ENCODE peak calls at places on chromosomes 11 and 22, in nine cellular contexts. F, C, M, H, N, L, U, S and Z are unnamed samples.

GRCh38 chr11:72230764-72231365 is 6.3 kb downstream of the INPPL1 start:
- DNase-seq in F (no peak), S (no peak), N (no peak), C (no peak), H (no peak), M (no peak), U (no peak), L (no peak), Z (no peak)

GRCh38 chr11:34192481-34193401 is 87.3 kb downstream of the NAT10 start:
- DNase-seq in L (peak), S (peak), U (peak), C (no peak), N (peak), H (peak), F (peak), M (peak), Z (peak)

GRCh38 chr22:49996532-49997220 is 15.9 kb downstream of the IL17REL start:
- DNase-seq in C (peak), S (no peak), M (no peak), L (no peak), H (no peak), N (no peak), F (no peak), U (no peak), Z (no peak)

GRCh38 chr22:43925433-43926348 is 2.1 kb downstream of the PNPLA3 start:
- DNase-seq in N (no peak), F (no peak), U (no peak), H (no peak), M (peak), S (no peak), L (no peak), C (no peak), Z (no peak)

GRCh38 chr11:45817191-45817590 is 12.2 kb downstream of the SLC35C1 start:
- DNase-seq in N (no peak), F (no peak), U (no peak), C (no peak), M (no peak), H (no peak), L (no peak), S (no peak), Z (no peak)

GRCh38 chr22:28029201-28029948 is 110.3 kb upstream of the PITPNB start:
- DNase-seq in M (no peak), N (peak), S (peak), F (no peak), L (peak), H (no peak), C (no peak), U (peak), Z (no peak)

GRCh38 chr11:35061516-35062440 is 77.2 kb upstream of the CD44 start:
- DNase-seq in F (no peak), L (no peak), N (peak), C (no peak), H (no peak), U (no peak), M (no peak), S (no peak), Z (no peak)

GRCh38 chr11:98507208-98507607 is 513.5 kb upstream of the CNTN5 start:
- DNase-seq in U (no peak), M (no peak), S (no peak), F (no peak), N (no peak), C (no peak), H (no peak), L (no peak), Z (no peak)

GRCh38 chr22:30471616-30472318 is at the start of gene SEC14L3:
- DNase-seq in H (no peak), F (no peak), L (no peak), M (no peak), C (no peak), S (no peak), U (no peak), N (no peak), Z (no peak)

GRCh38 chr11:95078526-95078925 is 11.1 kb upstream of the ENDOD1 start:
- DNase-seq in F (no peak), C (no peak), U (no peak), H (no peak), S (peak), N (no peak), L (peak), M (peak), Z (no peak)

GRCh38 chr11:124837491-124837856 is 27.8 kb upstream of the ROBO3 start:
- DNase-seq in F (peak), C (no peak), N (peak), H (peak), M (peak), L (peak), S (peak), U (peak), Z (peak)

GRCh38 chr11:33668468-33668825 is 32.2 kb downstream of the C11orf91 start:
- DNase-seq in U (no peak), L (no peak), F (no peak), C (no peak), H (no peak), N (no peak), S (no peak), M (no peak), Z (no peak)

GRCh38 chr11:61477734-61478148 is 30.8 kb upstream of the LRRC10B start:
- DNase-seq in M (peak), L (no peak), S (no peak), H (no peak), N (peak), U (no peak), F (no peak), C (peak), Z (no peak)

GRCh38 chr11:78535920-78536319 is 38.7 kb downstream of the NARS2 start:
- DNase-seq in H (no peak), U (no peak), F (no peak), N (peak), C (no peak), M (peak), S (peak), L (no peak), Z (no peak)

GRCh38 chr11:72814831-72815618 is 814 bp downstream of the ATG16L2 start:
- DNase-seq in U (peak), C (peak), N (peak), H (peak), M (peak), F (no peak), L (peak), S (peak), Z (no peak)

GRCh38 chr22:37556750-37557149 is 3.5 kb upstream of the CDC42EP1 start:
- DNase-seq in H (no peak), F (no peak), C (no peak), N (no peak), S (no peak), U (no peak), M (no peak), L (no peak), Z (no peak)

GRCh38 chr22:45069925-45070324 is 60.1 kb upstream of the PHF21B start:
- DNase-seq in L (no peak), C (no peak), S (no peak), H (no peak), M (peak), U (no peak), N (no peak), F (no peak), Z (no peak)

GRCh38 chr11:128342511-128343133 is 244.7 kb downstream of the ETS1 start:
- DNase-seq in C (peak), M (peak), L (peak), U (peak), F (no peak), N (peak), H (no peak), S (peak), Z (peak)

GRCh38 chr11:88531776-88532175 is 194.2 kb upstream of the CTSC start:
- DNase-seq in M (no peak), U (no peak), N (no peak), S (peak), F (no peak), H (no peak), C (no peak), L (no peak), Z (no peak)

GRCh38 chr22:19868773-19869471 is 14.2 kb upstream of the GNB1L start:
- DNase-seq in C (peak), F (no peak), M (peak), S (no peak), H (no peak), U (no peak), L (no peak), N (no peak), Z (no peak)

GRCh38 chr11:72930011-72930410 is 115.8 kb downstream of the ATG16L2 start:
- DNase-seq in N (no peak), L (peak), U (peak), C (no peak), S (peak), F (no peak), M (peak), H (no peak), Z (peak)

GRCh38 chr11:132734217-132734616 is 798.1 kb downstream of the OPCML start:
- DNase-seq in H (no peak), N (peak), F (peak), L (peak), M (peak), U (peak), S (peak), C (no peak), Z (peak)

GRCh38 chr11:36235750-36236149 is 53.5 kb downstream of the COMMD9 start:
- DNase-seq in S (peak), H (no peak), F (no peak), U (no peak), M (peak), N (peak), L (peak), C (no peak), Z (no peak)

GRCh38 chr22:22386602-22387385 is 121.7 kb downstream of the ZNF280B start:
- DNase-seq in U (no peak), S (no peak), F (no peak), C (no peak), N (no peak), L (no peak), M (no peak), H (no peak), Z (no peak)

GRCh38 chr11:6782720-6783119 is at the start of gene OR2AG1:
- DNase-seq in U (no peak), S (no peak), H (no peak), M (no peak), L (no peak), F (no peak), C (no peak), N (no peak), Z (no peak)

GRCh38 chr11:73335204-73335923 is 27.3 kb downstream of the ARHGEF17 start:
- DNase-seq in H (peak), S (peak), U (peak), L (peak), M (peak), C (peak), N (peak), F (no peak), Z (no peak)

GRCh38 chr11:2445107-2445947 is 519 bp downstream of the KCNQ1 start:
- DNase-seq in L (no peak), S (no peak), N (no peak), U (no peak), C (peak), F (no peak), M (no peak), H (no peak), Z (no peak)

GRCh38 chr11:109956124-109956793 is 136.9 kb upstream of the ZC3H12C start:
- DNase-seq in F (no peak), N (no peak), C (no peak), S (no peak), U (no peak), L (no peak), H (no peak), M (no peak), Z (no peak)

GRCh38 chr22:19275513-19275912 is 16.0 kb downstream of the CLTCL1 start:
- DNase-seq in M (no peak), S (no peak), H (no peak), N (no peak), F (no peak), C (no peak), L (no peak), U (no peak), Z (no peak)

GRCh38 chr11:45560153-45560934 is 105.1 kb downstream of the CHST1 start:
- DNase-seq in M (no peak), H (no peak), N (peak), L (no peak), U (no peak), C (no peak), F (no peak), S (no peak), Z (no peak)

GRCh38 chr11:94638902-94639373 is 71.8 kb downstream of the PIWIL4 start:
- DNase-seq in N (peak), S (peak), H (no peak), L (peak), F (peak), C (no peak), U (no peak), M (peak), Z (peak)

GRCh38 chr11:72688486-72688885 is 14.3 kb upstream of the PDE2A start:
- DNase-seq in S (no peak), F (no peak), N (no peak), H (no peak), L (no peak), U (no peak), C (no peak), M (no peak), Z (no peak)

GRCh38 chr11:6559375-6559774 is 44.0 kb downstream of the RRP8 start:
- DNase-seq in M (no peak), F (no peak), L (no peak), H (no peak), C (no peak), U (no peak), N (no peak), S (no peak), Z (no peak)

GRCh38 chr11:85913486-85913885 is 58.3 kb downstream of the CCDC83 start:
- DNase-seq in S (no peak), H (no peak), U (no peak), L (no peak), M (no peak), F (no peak), C (no peak), N (no peak), Z (no peak)

GRCh38 chr11:110337570-110338193 is 41.3 kb upstream of the RDX start:
- DNase-seq in U (no peak), H (peak), C (no peak), S (peak), L (peak), M (peak), N (peak), F (no peak), Z (no peak)

GRCh38 chr11:61187505-61188130 is 15.7 kb upstream of the PGA3 start:
- DNase-seq in U (peak), N (peak), H (peak), S (peak), L (peak), C (no peak), M (peak), F (no peak), Z (peak)

GRCh38 chr11:1603629-1604028 is 4.6 kb downstream of the KRTAP5-3 start:
- DNase-seq in C (no peak), N (no peak), L (no peak), U (no peak), M (no peak), F (no peak), S (no peak), H (no peak), Z (no peak)

GRCh38 chr11:65114538-65115171 is 2.8 kb downstream of the ZNHIT2 start:
- DNase-seq in F (no peak), H (no peak), C (no peak), U (no peak), N (no peak), L (no peak), S (no peak), M (no peak), Z (no peak)

GRCh38 chr11:65112226-65112550 is 516 bp downstream of the TM7SF2 start:
- DNase-seq in N (no peak), L (no peak), C (no peak), F (no peak), M (no peak), S (no peak), U (no peak), H (no peak), Z (no peak)

GRCh38 chr11:65112551-65113360 is 1.1 kb downstream of the TM7SF2 start:
- DNase-seq in C (peak), S (peak), M (peak), L (no peak), N (no peak), U (no peak), F (no peak), H (no peak), Z (no peak)

GRCh38 chr11:65113839-65114238 is 2.2 kb downstream of the TM7SF2 start:
- DNase-seq in N (no peak), M (no peak), H (no peak), S (no peak), C (no peak), U (no peak), L (no peak), F (no peak), Z (no peak)

GRCh38 chr11:65113361-65113756 is 1.7 kb downstream of the TM7SF2 start:
- DNase-seq in U (no peak), N (no peak), H (no peak), M (no peak), C (no peak), F (no peak), L (no peak), S (no peak), Z (no peak)
- H3K4me3 ChIP-seq in U (peak), N (no peak), H (peak), M (peak), C (no peak), F (peak), L (peak), S (no peak), Z (peak)

GRCh38 chr11:69165775-69166174 is 10.0 kb downstream of the SMIM38 start:
- DNase-seq in S (no peak), N (no peak), F (no peak), H (no peak), U (no peak), L (no peak), C (no peak), M (no peak), Z (no peak)

GRCh38 chr11:69164824-69165223 is 9.1 kb downstream of the SMIM38 start:
- DNase-seq in N (no peak), C (no peak), S (no peak), U (no peak), M (no peak), F (no peak), H (no peak), L (no peak), Z (no peak)

GRCh38 chr11:69167130-69167915 is 11.6 kb downstream of the SMIM38 start:
- DNase-seq in C (no peak), F (no peak), L (no peak), S (no peak), M (no peak), H (no peak), N (no peak), U (no peak), Z (no peak)

GRCh38 chr11:69167916-69168691 is 12.4 kb downstream of the SMIM38 start:
- DNase-seq in F (no peak), N (peak), L (no peak), H (no peak), M (peak), S (peak), C (no peak), U (peak), Z (no peak)

DNA sequence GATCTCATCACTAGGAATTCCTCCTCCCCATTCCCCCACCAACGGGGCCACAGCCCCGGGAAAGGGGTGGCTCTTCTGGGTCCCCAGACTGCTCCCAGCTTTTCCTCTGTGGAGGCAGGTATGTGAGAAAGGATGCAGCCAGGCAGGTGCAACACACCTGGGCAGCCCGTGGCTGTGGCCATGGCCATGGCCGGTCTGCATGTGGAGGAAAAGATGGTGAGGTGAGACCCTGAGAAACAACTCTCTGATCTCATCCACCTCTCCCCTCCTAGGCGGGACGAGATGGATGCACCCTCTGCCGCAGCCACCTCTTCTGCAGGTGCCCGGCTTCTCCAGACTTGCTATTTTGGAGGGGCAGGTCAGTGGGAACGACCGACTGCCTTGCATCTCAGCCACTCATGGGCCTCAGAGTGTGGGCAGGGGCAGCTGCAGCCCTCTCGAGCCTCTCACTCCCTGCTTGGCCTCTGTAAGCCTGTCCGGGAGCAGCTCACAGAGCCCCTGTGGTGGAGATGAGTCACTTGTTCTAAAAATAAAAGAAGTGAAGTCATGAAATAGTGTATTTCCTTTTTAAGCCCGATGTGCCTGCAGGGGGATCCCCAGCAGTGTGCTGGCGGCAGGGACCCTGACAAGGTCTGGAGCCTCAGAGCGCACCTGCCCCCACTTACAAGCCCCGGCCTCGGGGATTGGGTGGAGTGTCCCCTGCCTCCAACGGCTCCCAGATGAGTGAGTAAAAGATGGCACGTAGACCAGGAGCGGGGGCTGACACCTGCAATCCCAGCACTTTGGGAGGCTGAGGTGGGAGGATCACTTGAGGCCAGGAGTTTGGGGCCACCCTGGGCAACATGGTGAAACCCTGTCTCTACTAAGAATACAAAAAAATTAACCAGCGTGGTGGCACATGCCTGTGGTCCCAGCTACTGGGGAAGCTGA is 10.7 kb downstream of the SMIM38 start:
- DNase-seq in S (peak), U (peak), H (peak), C (no peak), M (peak), N (peak), L (peak), F (peak), Z (peak)
- H3K4me3 ChIP-seq in S (no peak), U (no peak), H (peak), C (no peak), M (no peak), N (no peak), L (no peak), F (no peak), Z (no peak)

DNA sequence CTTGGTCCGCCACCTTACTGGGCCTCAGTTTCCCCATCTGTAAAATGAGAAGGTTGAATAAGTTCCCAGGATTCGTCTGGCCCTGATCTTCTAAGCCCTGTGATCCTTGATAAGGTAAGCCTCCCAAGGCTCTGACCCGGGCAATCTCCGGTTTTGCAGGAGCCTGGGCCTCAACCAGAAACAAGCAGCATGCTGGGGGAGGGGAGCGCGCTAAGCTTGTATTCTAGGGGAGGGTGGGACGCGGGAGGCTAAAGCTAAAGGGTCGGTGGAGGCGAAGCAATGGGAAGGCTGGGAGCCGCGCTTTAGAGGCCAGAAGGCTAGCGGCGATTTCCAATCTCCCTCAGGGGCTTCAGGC is 801 bp downstream of the PTPN5 start:
- DNase-seq in H (no peak), L (no peak), N (no peak), M (no peak), F (no peak), U (no peak), S (no peak), C (no peak), Z (no peak)
- H3K4me3 ChIP-seq in H (no peak), L (no peak), N (no peak), M (no peak), F (no peak), U (no peak), S (no peak), C (no peak), Z (no peak)

DNA sequence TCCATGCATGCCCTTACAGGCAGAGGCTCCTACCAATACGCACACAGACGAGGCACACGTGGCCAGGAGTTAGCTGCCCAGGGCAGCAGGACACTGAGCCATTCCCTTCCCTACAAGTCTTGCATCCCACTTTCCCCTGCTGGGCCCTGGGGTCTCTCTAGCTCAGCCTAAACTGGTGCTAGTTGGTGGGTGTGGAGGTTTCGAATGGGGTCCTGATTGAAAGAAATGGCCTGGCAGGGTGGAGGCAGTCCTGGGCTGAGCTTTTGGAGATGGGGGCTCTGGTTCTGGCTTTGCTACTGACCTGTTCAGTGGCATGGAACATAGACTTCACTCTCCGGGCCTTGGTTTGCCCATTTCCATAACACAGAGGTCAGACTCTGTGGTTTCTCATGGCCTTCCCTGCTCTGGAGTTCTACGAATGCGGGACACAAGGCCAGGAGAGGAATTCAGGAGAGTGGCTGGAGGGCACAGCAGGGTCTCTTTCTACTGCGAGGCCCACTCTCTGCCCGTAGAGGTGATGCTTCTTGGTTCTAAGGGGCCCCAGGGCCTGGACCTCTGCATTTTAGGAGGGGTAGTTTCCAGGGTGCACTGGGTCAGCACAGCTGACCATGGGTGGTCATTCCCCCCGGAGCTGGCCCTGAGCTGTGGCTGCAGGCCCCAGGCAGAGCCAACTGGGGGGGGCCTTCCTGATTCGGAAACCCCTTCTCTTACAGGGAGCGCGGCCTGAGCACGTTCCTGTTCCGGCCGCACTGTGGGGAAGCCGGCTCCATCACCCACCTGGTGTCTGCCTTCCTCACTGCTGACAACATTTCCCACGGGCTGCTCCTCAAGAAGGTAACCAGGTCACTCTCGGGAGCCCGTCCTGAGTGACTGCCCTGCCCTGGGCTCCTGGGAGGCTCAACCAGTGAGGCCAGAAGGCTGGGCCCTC is 40.0 kb downstream of the RNF141 start:
- DNase-seq in H (no peak), U (no peak), S (no peak), C (no peak), M (no peak), F (no peak), N (no peak), L (no peak), Z (no peak)
- H3K4me3 ChIP-seq in H (no peak), U (no peak), S (no peak), C (no peak), M (no peak), F (no peak), N (no peak), L (no peak), Z (no peak)